ENCODE peak calls at places on chromosomes 11 and 22, in seven cellular contexts. N is HepG2, E is heart right ventricle, U is lower leg skin, L is stomach, H is cardiac muscle cell, D is A549. G is an unnamed sample.

GRCh38 chr11:67436459-67437081 is 912 bp downstream of the PTPRCAP start:
- DNase-seq in N (no peak), E (no peak), U (no peak), L (peak; percentile 44), H (peak; percentile 22), D (no peak), G (no peak)

GRCh38 chr11:2892215-2893020 is 6.8 kb upstream of the CDKN1C start:
- DNase-seq in N (no peak), E (peak; percentile 83), U (no peak), L (peak; percentile 57), H (peak; percentile 74), D (peak; percentile 49), G (no peak)

GRCh38 chr22:26429458-26430238 is 588 bp downstream of the ASPHD2 start:
- DNase-seq in N (no peak), E (no peak), U (no peak), L (no peak), H (no peak), D (no peak), G (no peak)

GRCh38 chr11:73564903-73565302 is 33.0 kb downstream of the FAM168A start:
- DNase-seq in N (no peak), E (no peak), U (no peak), L (no peak), H (no peak), D (no peak), G (no peak)

GRCh38 chr11:27861706-27862430 is 161.6 kb upstream of the BDNF start:
- DNase-seq in N (no peak), E (no peak), U (no peak), L (no peak), H (peak; percentile 86), D (peak; percentile 21), G (peak; percentile 67)

GRCh38 chr11:39120890-39121289 is 2338.6 kb downstream of the LRRC4C start:
- DNase-seq in N (no peak), E (no peak), U (no peak), L (no peak), H (no peak), D (no peak), G (no peak)

GRCh38 chr11:77121096-77121640 is 6.9 kb upstream of the MYO7A start:
- DNase-seq in N (no peak), E (no peak), U (no peak), L (no peak), H (no peak), D (no peak), G (no peak)

GRCh38 chr11:97454988-97455387 is 1065.2 kb downstream of the JRKL start:
- DNase-seq in N (peak; percentile 3), E (no peak), U (no peak), L (no peak), H (peak; percentile 84), D (no peak), G (no peak)

GRCh38 chr22:44758354-44758969 is 6.1 kb downstream of the ARHGAP8 start:
- DNase-seq in N (no peak), E (no peak), U (no peak), L (no peak), H (peak; percentile 52), D (no peak), G (no peak)

GRCh38 chr11:97092823-97093222 is 703.0 kb downstream of the JRKL start:
- DNase-seq in N (no peak), E (no peak), U (no peak), L (no peak), H (no peak), D (no peak), G (no peak)

GRCh38 chr11:88482871-88483301 is 145.3 kb upstream of the CTSC start:
- DNase-seq in N (no peak), E (no peak), U (no peak), L (no peak), H (no peak), D (no peak), G (no peak)

GRCh38 chr11:16816358-16817270 is 78.2 kb downstream of the C11orf58 start:
- DNase-seq in N (no peak), E (no peak), U (no peak), L (no peak), H (no peak), D (no peak), G (no peak)

GRCh38 chr11:16817321-16817720 is 78.9 kb downstream of the C11orf58 start:
- DNase-seq in N (no peak), E (no peak), U (no peak), L (no peak), H (no peak), D (no peak), G (no peak)

GRCh38 chr11:16814410-16815046 is 76.1 kb downstream of the C11orf58 start:
- DNase-seq in N (no peak), E (no peak), U (no peak), L (no peak), H (no peak), D (no peak), G (no peak)

GRCh38 chr11:16813141-16813540 is 74.7 kb downstream of the C11orf58 start:
- DNase-seq in N (no peak), E (no peak), U (no peak), L (no peak), H (no peak), D (no peak), G (no peak)

GRCh38 chr11:16815047-16815767 is 76.8 kb downstream of the C11orf58 start:
- DNase-seq in N (no peak), E (peak; percentile 48), U (peak; percentile 64), L (peak; percentile 40), H (peak; percentile 59), D (no peak), G (no peak)
- TF ChIP-seq CTCF in N (no peak), E (peak; percentile 16), U (no peak), L (no peak), H (no peak), D (no peak), G (no peak)

DNA sequence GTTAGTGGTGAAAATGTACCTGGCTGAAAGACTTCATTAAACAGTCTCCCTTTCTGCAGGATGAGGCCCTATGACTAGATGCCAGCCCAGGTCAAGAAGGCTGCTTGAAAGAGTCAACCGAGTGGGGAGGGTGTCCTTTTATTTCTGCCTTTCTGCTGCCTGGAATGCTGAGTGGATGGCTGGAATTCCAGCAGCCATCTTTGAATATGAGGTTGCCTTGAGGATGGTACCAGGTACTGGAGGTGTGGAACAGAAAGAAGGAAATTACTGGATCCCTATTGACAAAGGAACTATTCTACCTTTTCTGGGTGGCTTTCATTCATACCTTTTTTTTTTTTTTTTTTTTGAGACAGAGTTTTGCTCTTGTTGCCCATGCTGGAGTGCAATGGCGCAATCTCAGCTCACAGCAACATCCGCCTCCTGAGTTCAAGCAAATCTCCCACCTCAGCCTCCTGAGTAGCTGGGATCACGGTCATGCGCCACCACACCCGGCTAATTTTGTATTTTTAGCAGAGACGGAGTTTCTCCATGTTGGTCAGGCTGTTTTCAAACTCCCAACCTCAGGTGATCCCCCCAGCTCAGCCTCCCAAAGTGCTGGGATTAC is 107.3 kb downstream of the RPS6KA4 start:
- DNase-seq in N (no peak), E (no peak), U (no peak), L (no peak), H (no peak), D (no peak), G (no peak)
- TF ChIP-seq CTCF in N (no peak), E (no peak), U (no peak), L (no peak), H (no peak), D (no peak), G (no peak)

GRCh38 chr11:119295178-119295577 is 21.8 kb downstream of the MCAM start:
- DNase-seq in N (no peak), E (no peak), U (no peak), L (no peak), H (peak; percentile 35), D (peak; percentile 13), G (no peak)
- TF ChIP-seq CTCF in N (peak; percentile 22), E (no peak), U (no peak), L (no peak), H (no peak), D (no peak), G (peak; percentile 3)

GRCh38 chr11:84390441-84391078 is 1104.4 kb upstream of the CCDC90B start:
- DNase-seq in N (no peak), E (no peak), U (no peak), L (no peak), H (no peak), D (no peak), G (peak; percentile 39)
- TF ChIP-seq CTCF in N (no peak), E (no peak), U (no peak), L (no peak), H (no peak), D (no peak), G (peak; percentile 39)

DNA sequence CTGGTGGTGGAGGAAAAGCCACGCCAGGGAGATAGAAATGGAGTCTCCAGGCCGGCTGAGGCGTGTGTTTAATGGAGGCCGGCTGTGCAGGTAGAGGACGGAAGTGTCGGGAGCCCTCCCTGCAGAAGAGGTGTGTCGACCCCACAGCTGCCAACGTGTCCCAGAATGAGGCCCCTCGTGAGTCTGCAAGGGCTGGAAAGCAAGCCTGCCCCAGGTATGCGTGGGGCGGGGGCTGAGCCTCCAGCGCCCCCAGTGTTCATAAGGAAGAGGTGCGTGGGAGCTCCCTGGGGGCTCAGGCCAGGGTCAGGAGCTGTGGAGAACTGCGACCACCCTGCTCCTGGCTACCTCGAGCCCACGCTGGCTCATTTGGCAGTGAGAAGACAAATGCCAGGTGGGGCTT is 38.0 kb upstream of the JAM3 start:
- DNase-seq in N (no peak), E (no peak), U (no peak), L (no peak), H (no peak), D (no peak), G (no peak)
- TF ChIP-seq CTCF in N (peak; percentile 15), E (no peak), U (no peak), L (no peak), H (peak; percentile 21), D (no peak), G (no peak)

G was measured in epithelial cell of proximal tubule.